ENCODE peak calls at places on chromosome 2, in five cellular contexts. D, C, J, W and A are unnamed samples. For H3K4me1 and H3K9me3, the result is how much of the 10 kb centered on the place peaks cover.

GRCh38 chr2:46798998-46799698 is 116.5 kb downstream of the MCFD2 start:
- DNase-seq in D (no peak), C (no peak), J (no peak), W (no peak), A (no peak)

GRCh38 chr2:45007961-45008295 is 1.3 kb downstream of the SIX2 start:
- DNase-seq in D (no peak), C (no peak), J (no peak), W (no peak), A (no peak)

GRCh38 chr2:27799646-27800010 is 28.1 kb downstream of the MRPL33 start:
- DNase-seq in D (no peak), C (no peak), J (peak), W (no peak), A (no peak)

GRCh38 chr2:204664708-204665121 is 119.4 kb downstream of the PARD3B start:
- DNase-seq in D (no peak), C (no peak), J (no peak), W (no peak), A (no peak)

GRCh38 chr2:120693121-120693520 is 42.5 kb upstream of the GLI2 start:
- DNase-seq in D (no peak), C (no peak), J (no peak), W (no peak), A (no peak)

GRCh38 chr2:30877833-30878232 is 70.6 kb upstream of the CAPN13 start:
- DNase-seq in D (no peak), C (no peak), J (no peak), W (no peak), A (no peak)

GRCh38 chr2:58731488-58731869 is 490.4 kb upstream of the FANCL start:
- DNase-seq in D (no peak), C (no peak), J (no peak), W (no peak), A (no peak)

GRCh38 chr2:2007551-2008501 is 263.5 kb upstream of the PXDN start:
- DNase-seq in D (no peak), C (no peak), J (no peak), W (no peak), A (no peak)

GRCh38 chr2:67008114-67008513 is 389.0 kb upstream of the ETAA1 start:
- DNase-seq in D (no peak), C (no peak), J (no peak), W (no peak), A (no peak)

GRCh38 chr2:198499539-198499938 is 695.1 kb downstream of the PLCL1 start:
- DNase-seq in D (peak), C (peak), J (no peak), W (peak), A (peak)

GRCh38 chr2:112109278-112109677 is 28.9 kb upstream of the FBLN7 start:
- DNase-seq in D (no peak), C (no peak), J (no peak), W (no peak), A (no peak)

GRCh38 chr2:120715356-120715755 is 20.3 kb upstream of the GLI2 start:
- DNase-seq in D (no peak), C (no peak), J (no peak), W (peak), A (no peak)

GRCh38 chr2:219430633-219431615 is 3.7 kb upstream of the SPEG start:
- DNase-seq in D (peak), C (peak), J (no peak), W (no peak), A (peak)

GRCh38 chr2:11710210-11710609 is 36.2 kb upstream of the LPIN1 start:
- DNase-seq in D (no peak), C (no peak), J (peak), W (no peak), A (no peak)

GRCh38 chr2:189834059-189834458 is 49.8 kb downstream of the PMS1 start:
- DNase-seq in D (no peak), C (no peak), J (no peak), W (no peak), A (no peak)

GRCh38 chr2:105328281-105329196 is 996 bp downstream of the TGFBRAP1 start:
- DNase-seq in D (no peak), C (peak), J (peak), W (peak), A (no peak)

GRCh38 chr2:85745619-85746018 is 8.2 kb upstream of the ATOH8 start:
- DNase-seq in D (no peak), C (no peak), J (no peak), W (no peak), A (no peak)

GRCh38 chr2:85743304-85743978 is 10.3 kb upstream of the ATOH8 start:
- DNase-seq in D (peak), C (no peak), J (no peak), W (no peak), A (no peak)

GRCh38 chr2:85741811-85742507 is 11.8 kb upstream of the ATOH8 start:
- DNase-seq in D (peak), C (peak), J (no peak), W (no peak), A (peak)

GRCh38 chr2:85744771-85745601 is 8.8 kb upstream of the ATOH8 start:
- DNase-seq in D (peak), C (no peak), J (no peak), W (no peak), A (no peak)

DNA sequence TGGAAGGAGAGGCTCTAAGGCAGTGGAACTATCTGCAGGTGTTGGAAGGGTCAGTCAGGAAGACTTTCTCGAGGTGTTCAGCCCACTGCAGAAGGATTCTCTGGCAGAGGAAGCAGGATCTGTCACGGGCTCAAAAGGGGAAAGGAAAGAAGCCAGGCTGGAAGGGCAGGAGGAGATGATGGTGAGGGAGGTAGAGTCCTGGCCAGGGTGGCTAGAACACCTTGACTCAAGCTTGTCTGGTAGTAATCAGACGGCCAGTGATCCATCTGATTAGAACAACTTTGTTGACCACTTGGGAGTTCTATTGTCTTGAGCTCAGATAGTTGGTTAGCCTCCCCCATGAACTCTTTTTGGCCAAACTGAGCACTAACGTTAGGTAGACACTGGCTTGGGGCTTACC is 9.7 kb upstream of the ATOH8 start:
- DNase-seq in D (no peak), C (no peak), J (no peak), W (no peak), A (no peak)
- H3K4me1 ChIP-seq in D (under half), C (half or more), J (under half), W (under half), A (half or more)

DNA sequence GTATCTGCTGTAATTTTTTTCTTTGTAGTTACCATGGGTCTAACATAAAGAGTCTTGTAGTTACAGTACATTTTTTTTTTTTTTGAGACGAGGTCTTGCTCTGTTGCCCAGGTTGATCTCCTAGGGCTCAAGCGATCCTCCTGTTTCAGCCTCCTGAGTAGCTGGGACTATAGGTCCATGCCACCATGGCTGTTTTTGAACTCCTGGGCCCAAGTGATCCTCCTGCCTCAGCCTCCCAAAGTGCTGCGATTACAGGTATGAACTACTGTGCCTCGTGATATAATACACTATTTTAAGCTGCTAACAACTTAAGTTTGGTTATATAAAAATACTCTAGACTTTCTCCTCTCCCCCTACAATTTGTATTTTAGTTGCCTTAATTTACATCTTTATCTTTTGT is 46.3 kb downstream of the ASB1 start:
- DNase-seq in D (no peak), C (no peak), J (no peak), W (no peak), A (no peak)
- H3K9me3 ChIP-seq in D (under half), C (under half), J (under half), W (half or more), A (half or more)

DNA sequence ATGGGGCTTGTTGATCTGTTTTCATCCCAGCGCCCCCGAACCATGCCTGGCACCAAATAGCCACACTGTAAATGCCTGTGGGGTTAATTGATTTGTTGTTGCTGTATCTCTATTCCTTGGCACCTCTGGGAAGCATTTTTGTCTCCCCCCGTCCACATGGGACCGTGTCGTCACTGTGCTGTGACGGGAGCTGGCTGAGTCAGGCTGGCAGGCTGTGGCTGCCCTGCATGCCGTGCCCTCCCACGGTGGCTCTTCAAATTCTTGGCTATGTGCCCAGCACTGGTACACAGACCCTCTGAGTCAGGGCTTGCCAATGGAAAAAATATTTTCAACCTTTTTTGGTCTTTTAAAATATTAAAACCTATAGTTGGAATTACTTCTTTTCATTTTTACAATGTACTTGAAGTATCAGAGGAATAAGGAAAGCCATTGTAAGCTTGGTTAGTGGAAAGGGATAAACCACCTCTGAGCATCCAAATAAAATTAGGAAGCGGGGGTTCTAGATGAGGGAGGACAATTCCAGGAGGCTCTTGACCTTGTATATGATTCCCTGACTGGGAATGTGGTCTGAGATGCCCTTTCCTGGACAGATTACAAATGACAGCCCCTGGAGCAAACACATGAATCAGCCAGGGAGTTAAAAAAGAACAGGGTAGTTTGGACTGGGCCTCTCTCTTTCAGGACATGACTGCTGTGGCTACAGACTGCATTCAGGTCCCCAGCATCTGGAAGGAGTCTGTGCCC is 59.4 kb downstream of the DGKD start:
- DNase-seq in D (peak), C (peak), J (peak), W (no peak), A (peak)
- H3K4me1 ChIP-seq in D (under half), C (under half), J (under half), W (under half), A (half or more)

GRCh38 chr2:95220449-95220848 is 13.1 kb downstream of the ZNF892 start:
- DNase-seq in D (no peak), C (no peak), J (no peak), W (no peak), A (no peak)
- H3K9me3 ChIP-seq in D (under half), C (half or more), J (half or more), W (half or more), A (under half)

DNA sequence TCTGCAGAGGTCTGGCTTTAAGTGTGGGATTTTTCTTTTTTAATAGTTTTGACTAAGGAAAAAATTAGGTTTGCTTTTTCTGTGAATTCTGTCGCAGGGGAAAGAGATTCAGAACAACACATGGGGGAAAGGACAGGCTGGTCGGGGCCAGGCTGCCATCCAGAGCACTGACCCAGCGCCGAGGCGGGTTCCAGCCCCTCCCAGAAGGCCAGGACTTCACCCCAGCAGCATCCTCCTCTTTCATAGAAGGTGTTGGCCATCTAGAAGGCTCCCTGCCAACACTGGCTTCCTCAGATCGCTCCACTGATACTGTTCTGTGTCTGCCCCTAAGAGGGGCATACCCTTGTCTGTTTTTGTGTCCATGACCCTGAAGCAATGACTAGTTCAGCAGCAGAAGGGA is 144.5 kb downstream of the HDAC4 start:
- DNase-seq in D (no peak), C (no peak), J (no peak), W (peak), A (no peak)
- H3K4me1 ChIP-seq in D (under half), C (under half), J (under half), W (under half), A (under half)

DNA sequence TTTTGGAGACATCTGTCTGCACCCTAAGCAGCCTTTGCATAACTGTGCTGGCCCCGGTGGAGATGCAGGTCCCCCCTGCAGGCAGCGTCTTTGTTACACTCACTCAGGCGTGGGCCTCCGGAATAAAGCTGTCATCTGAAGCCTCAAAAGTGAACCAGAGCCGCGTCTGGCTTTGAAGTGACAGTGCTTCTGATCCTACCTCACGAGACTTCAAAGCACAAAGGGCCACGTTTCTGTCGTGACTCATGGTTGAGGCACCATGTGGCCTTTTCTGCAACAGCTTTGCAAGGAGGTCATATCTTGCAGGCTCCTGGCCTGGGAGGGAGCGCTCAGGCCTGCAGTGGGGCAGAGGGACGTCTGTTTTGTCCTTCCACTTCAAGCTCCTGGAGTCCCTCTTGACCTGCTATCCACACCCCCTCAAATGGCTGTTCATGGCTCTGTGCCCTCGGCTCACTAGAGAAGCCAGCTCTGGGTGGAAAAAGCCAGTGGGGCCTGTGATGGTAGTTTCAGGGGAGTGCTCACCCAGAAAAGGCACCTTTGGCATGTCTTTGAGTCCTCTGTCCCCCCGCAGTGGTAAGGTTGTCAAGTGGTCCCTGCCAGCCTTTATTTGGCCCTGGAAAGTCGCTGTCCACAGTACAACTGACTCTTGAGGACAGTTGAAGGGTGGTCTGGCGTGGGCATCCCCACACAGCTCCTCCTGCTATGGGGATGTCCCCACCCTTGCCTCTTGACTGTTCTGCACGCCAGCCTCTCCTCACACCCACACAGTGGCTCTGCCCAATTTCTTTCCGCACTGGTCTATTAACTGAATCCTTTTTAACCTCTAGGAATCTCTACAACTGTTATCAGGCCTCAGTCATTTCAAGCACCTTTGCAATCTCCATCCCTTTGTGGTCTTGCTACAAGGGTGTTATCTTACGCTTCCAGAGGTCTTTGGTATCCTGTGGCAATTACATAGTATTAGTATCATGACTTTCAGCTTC is 19.3 kb downstream of the GPR55 start:
- DNase-seq in D (peak), C (peak), J (no peak), W (peak), A (no peak)
- H3K9me3 ChIP-seq in D (under half), C (under half), J (under half), W (under half), A (under half)